ENCODE peak calls at places on chromosomes 12 and 14, in four cellular contexts. C, R, P and M are unnamed samples.

GRCh38 chr14:104358528-104359300 is 220.3 kb downstream of the KIF26A start:
- DNase-seq in C (no peak), R (peak; percentile 51), P (no peak), M (no peak)

GRCh38 chr14:39617537-39617936 is 185.3 kb upstream of the FBXO33 start:
- DNase-seq in P (no peak), C (no peak), R (no peak), M (no peak)

GRCh38 chr12:95543305-95543704 is 8.0 kb downstream of the USP44 start:
- DNase-seq in C (no peak), R (no peak), P (no peak), M (no peak)

GRCh38 chr12:47328831-47329545 is 249.2 kb upstream of the AMIGO2 start:
- DNase-seq in R (no peak), C (peak; percentile 55), P (no peak), M (no peak)

GRCh38 chr14:35438910-35439713 is 34.6 kb upstream of the NFKBIA start:
- DNase-seq in C (no peak), P (no peak), R (no peak), M (no peak)

GRCh38 chr12:118821386-118821928 is 159.9 kb upstream of the SRRM4 start:
- DNase-seq in P (no peak), C (no peak), R (no peak), M (no peak)

GRCh38 chr14:56801920-56802319 is 8.4 kb downstream of the OTX2 start:
- DNase-seq in C (no peak), R (no peak), P (no peak), M (no peak)

GRCh38 chr12:24197517-24197916 is 248.0 kb upstream of the SOX5 start:
- DNase-seq in P (no peak), R (no peak), C (no peak), M (no peak)

GRCh38 chr12:75177997-75178396 is 31.6 kb downstream of the KCNC2 start:
- DNase-seq in P (no peak), C (peak; percentile 96), R (no peak), M (no peak)

GRCh38 chr14:89407856-89408255 is 9.2 kb downstream of the FOXN3 start:
- DNase-seq in C (no peak), P (no peak), R (no peak), M (no peak)

GRCh38 chr14:105851716-105852377 is 325.5 kb downstream of the TMEM121 start:
- DNase-seq in R (peak; percentile 56), C (no peak), P (no peak), M (no peak)

GRCh38 chr12:77953515-77953914 is 122.8 kb downstream of the NAV3 start:
- DNase-seq in R (no peak), P (no peak), C (no peak), M (no peak)

GRCh38 chr12:68557011-68557715 is 53.5 kb upstream of the RAP1B start:
- DNase-seq in P (no peak), C (peak; percentile 52), R (no peak), M (no peak)

GRCh38 chr12:88854260-88854659 is 274.0 kb upstream of the KITLG start:
- DNase-seq in P (no peak), C (peak; percentile 90), R (no peak), M (no peak)

GRCh38 chr14:75649773-75650172 is 10.9 kb downstream of the ERG28 start:
- DNase-seq in P (no peak), C (no peak), R (no peak), M (no peak)

GRCh38 chr14:75650253-75651058 is 10.2 kb downstream of the ERG28 start:
- DNase-seq in R (no peak), C (no peak), P (no peak), M (no peak)

GRCh38 chr14:75648066-75648838 is 12.4 kb downstream of the ERG28 start:
- DNase-seq in C (peak; percentile 86), P (peak; percentile 67), R (no peak), M (peak; percentile 77)

GRCh38 chr14:75647650-75648049 is 13.0 kb downstream of the ERG28 start:
- DNase-seq in P (no peak), C (no peak), R (no peak), M (no peak)

DNA sequence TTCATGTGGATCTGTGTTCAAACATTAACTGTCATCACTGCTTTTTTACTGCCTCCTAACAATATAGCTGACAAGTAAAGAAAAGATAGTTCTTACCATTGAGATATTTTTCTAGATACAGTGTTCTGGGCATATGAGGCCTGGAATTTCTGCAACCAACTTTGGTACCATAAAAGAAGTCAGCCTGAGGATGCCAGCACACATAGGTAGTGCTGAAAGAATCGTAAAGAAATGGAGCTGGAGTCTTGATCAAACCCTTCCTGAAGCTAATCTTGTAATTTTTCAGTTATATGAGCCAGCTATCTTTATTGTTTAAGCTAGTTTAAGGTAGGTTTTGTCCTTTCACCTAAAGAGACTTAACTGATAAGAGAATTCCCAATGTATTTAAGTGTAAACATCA is 11.3 kb downstream of the ERG28 start:
- DNase-seq in P (no peak), R (no peak), C (no peak), M (no peak)
- H3K36me3 ChIP-seq in P (peaks cover 6% of the 10 kb centered on the region), R (peaks cover 64% of the 10 kb centered on the region), C (peaks cover 27% of the 10 kb centered on the region), M (no peaks in the 10 kb centered on the region)

DNA sequence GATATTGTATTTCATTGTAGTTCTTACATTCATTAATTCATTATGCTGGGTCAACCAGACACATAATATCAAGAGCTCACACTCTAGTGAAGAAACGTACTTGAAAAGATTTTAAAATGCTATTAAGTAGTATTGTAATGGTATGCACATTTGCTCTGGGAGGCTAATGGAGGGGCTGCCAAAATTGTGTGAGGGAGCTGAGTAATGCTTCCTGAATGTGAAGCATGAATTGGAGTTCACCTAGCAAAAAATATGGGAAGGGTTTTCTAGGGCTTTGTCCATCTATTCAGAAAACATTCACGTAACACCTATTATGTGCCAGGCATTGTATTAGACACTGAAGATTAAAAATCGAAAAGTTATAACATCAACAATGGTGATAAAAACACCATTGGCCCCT is 403.8 kb upstream of the PDE3A start:
- DNase-seq in R (no peak), C (no peak), P (no peak), M (no peak)
- H3K36me3 ChIP-seq in R (no peaks in the 10 kb centered on the region), C (no peaks in the 10 kb centered on the region), P (no peaks in the 10 kb centered on the region), M (no peaks in the 10 kb centered on the region)

GRCh38 chr14:22875003-22875747 is 3.6 kb downstream of the LRP10 start:
- DNase-seq in R (no peak), P (no peak), C (no peak), M (no peak)
- H3K36me3 ChIP-seq in R (peaks cover 65% of the 10 kb centered on the region), P (peaks cover 12% of the 10 kb centered on the region), C (peaks cover 17% of the 10 kb centered on the region), M (peaks cover 8% of the 10 kb centered on the region)

GRCh38 chr14:77103954-77104353 is 5.9 kb downstream of the CIPC start:
- DNase-seq in P (no peak), C (no peak), R (no peak), M (no peak)

GRCh38 chr14:77104393-77104792 is 6.3 kb downstream of the CIPC start:
- DNase-seq in P (no peak), C (no peak), R (no peak), M (no peak)

GRCh38 chr14:77105118-77105517 is 7.1 kb downstream of the CIPC start:
- DNase-seq in C (no peak), R (no peak), P (no peak), M (no peak)

GRCh38 chr14:77106666-77107065 is 8.6 kb downstream of the CIPC start:
- DNase-seq in R (no peak), C (no peak), P (no peak), M (no peak)

DNA sequence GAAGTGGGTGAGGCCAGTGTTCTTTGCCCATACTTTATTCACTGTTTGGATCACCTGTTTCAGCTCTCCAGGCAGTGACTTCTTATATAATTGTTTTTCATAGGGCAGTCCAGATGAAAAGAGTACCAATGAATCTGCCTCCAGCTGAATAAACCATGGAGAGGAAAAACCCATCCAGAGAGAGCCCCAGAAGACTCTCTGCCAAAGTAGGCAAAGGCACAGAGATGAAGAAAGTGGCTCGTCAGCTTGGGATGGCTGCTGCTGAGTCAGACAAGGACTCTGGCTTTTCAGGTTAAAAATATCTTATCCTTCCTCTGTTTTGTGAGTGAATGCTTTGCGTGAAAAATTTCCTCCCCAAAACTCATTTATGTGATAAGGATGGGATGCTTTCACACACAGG is 7.5 kb downstream of the CIPC start:
- DNase-seq in R (no peak), C (no peak), P (no peak), M (no peak)
- H3K36me3 ChIP-seq in R (peaks cover 48% of the 10 kb centered on the region), C (peaks cover 5% of the 10 kb centered on the region), P (peaks cover 6% of the 10 kb centered on the region), M (peaks cover 4% of the 10 kb centered on the region)

DNA sequence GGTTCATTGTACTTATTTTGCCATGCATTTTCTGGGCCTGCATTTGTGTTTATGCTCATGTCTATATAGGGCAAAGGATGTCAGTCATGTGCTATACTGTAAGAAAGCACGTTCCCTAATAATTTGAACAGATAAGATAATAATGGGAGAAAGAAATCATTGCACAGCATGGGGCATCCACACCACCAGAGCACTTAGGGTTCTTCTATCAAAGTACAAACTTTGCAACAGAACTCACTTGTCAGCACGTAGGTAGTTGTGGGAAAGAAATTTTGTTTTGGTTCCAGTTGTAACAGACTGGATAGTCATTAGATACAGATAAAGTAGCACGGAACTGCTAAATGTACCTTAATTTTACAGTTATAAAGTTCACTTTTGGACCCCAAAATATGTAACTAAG is 10.1 kb downstream of the PPP1CC start:
- DNase-seq in C (no peak), R (no peak), P (no peak), M (no peak)
- H3K36me3 ChIP-seq in C (peaks cover 29% of the 10 kb centered on the region), R (peaks cover 70% of the 10 kb centered on the region), P (peaks cover 17% of the 10 kb centered on the region), M (peaks cover 7% of the 10 kb centered on the region)

DNA sequence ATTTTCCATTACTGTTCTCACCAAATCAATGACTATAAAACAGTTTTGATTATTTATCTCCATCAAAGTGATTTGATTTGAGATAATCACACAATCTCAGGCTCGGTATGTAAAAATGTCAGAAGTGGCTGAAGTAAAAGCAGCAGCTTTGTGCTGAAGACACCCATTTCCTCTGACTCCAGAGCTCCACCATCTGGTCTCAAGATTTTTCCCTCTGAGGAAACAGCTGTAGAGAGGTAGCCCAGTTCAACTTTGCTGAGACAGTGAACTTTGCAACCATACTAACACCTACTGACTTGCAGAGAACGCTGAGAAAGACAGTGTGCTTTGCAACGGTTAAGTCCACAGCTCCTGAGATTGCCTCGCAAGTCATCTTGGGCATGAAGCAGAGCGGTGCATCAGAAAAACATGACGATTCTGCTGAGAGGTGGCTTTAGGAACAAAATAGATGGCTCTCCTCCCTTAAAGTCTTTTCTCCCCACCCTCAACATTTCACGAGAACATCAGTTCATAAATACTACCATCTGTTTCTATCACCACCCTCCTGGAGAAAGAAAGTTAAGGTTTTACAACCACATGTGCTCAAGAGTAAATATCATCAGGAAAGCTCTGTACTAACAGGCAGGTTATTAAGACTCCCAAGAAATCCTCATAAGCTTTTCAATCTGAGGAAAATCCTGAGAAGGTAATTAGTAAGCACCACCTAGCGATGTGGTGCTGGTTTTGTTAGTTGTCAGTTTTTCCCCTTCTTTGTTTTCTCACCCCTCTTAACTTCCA is 34.8 kb downstream of the HIGD1C start:
- DNase-seq in C (peak; percentile 32), P (no peak), R (no peak), M (peak; percentile 30)
- H3K36me3 ChIP-seq in C (peaks cover 7% of the 10 kb centered on the region), P (peaks cover 24% of the 10 kb centered on the region), R (peaks cover 60% of the 10 kb centered on the region), M (peaks cover 36% of the 10 kb centered on the region)

DNA sequence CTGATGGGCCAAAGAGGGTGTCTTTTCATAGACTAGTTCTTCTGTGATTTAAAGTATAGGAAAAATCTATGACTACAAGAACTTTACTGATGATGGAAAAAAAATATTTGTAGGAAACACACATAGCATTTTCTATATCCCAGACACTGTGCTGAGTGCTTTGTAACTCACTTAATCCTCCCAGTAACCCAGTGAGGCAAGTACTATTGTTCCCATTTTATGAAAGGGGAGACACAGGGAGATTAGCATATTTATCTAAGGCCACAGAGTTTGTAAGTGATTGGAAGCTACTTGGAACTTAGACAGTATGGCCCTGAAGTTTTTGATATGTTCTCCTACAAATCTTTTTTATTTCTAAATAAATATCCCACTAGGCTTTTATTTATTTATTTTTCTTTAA is 19.9 kb downstream of the PRPF39 start:
- DNase-seq in P (no peak), R (no peak), C (no peak), M (no peak)
- H3K36me3 ChIP-seq in P (peaks cover 9% of the 10 kb centered on the region), R (peaks cover 98% of the 10 kb centered on the region), C (peaks cover 44% of the 10 kb centered on the region), M (no peaks in the 10 kb centered on the region)

GRCh38 chr12:109730306-109731145 is 16.9 kb downstream of the FAM222A start:
- DNase-seq in P (no peak), R (peak; percentile 16), C (no peak), M (no peak)
- H3K36me3 ChIP-seq in P (no peaks in the 10 kb centered on the region), R (no peaks in the 10 kb centered on the region), C (no peaks in the 10 kb centered on the region), M (no peaks in the 10 kb centered on the region)